ENCODE peak calls at places on chromosomes 7 and 10, in ten cellular contexts. P, Z, M, L, W, J, Q, O, X and G are unnamed samples.

GRCh38 chr7:29622335-29623265 is 59.0 kb downstream of the PRR15 start:
- DNase-seq in P (peak), Z (peak), M (no peak), L (no peak), W (no peak), J (peak), Q (no peak), O (peak), X (peak), G (no peak)

GRCh38 chr10:119817991-119818888 is 54.4 kb downstream of the MCMBP start:
- DNase-seq in P (no peak), Z (peak), M (no peak), L (peak), W (peak), J (no peak), Q (peak), O (peak), X (peak), G (peak)

GRCh38 chr7:70307544-70308106 is 709.4 kb downstream of the AUTS2 start:
- DNase-seq in P (no peak), Z (peak), M (no peak), L (no peak), W (no peak), J (no peak), Q (no peak), O (no peak), X (no peak), G (no peak)

GRCh38 chr7:18399624-18400235 is 95.8 kb upstream of the HDAC9 start:
- DNase-seq in P (peak), Z (no peak), M (no peak), L (no peak), W (no peak), J (no peak), Q (no peak), O (no peak), X (no peak), G (no peak)

GRCh38 chr10:118950190-118950658 is 79.3 kb upstream of the NANOS1 start:
- DNase-seq in P (peak), Z (peak), M (no peak), L (no peak), W (no peak), J (peak), Q (no peak), O (peak), X (no peak), G (no peak)

GRCh38 chr10:30365278-30365677 is 16.2 kb upstream of the MTPAP start:
- DNase-seq in P (peak), Z (no peak), M (no peak), L (no peak), W (no peak), J (peak), Q (no peak), O (no peak), X (no peak), G (no peak)

GRCh38 chr7:12741951-12742575 is 54.6 kb downstream of the ARL4A start:
- DNase-seq in P (peak), Z (no peak), M (no peak), L (no peak), W (no peak), J (no peak), Q (no peak), O (no peak), X (no peak), G (no peak)

GRCh38 chr10:47062801-47063200 is 151.6 kb downstream of the PTPN20 start:
- DNase-seq in P (peak), Z (peak), M (no peak), L (no peak), W (no peak), J (no peak), Q (peak), O (peak), X (no peak), G (no peak)

GRCh38 chr7:74656421-74656910 is 1.1 kb upstream of the GTF2I start:
- DNase-seq in P (peak), Z (peak), M (peak), L (peak), W (peak), J (peak), Q (peak), O (no peak), X (peak), G (peak)

GRCh38 chr10:8193546-8193945 is 139.1 kb downstream of the GATA3 start:
- DNase-seq in P (peak), Z (no peak), M (no peak), L (no peak), W (no peak), J (peak), Q (no peak), O (no peak), X (no peak), G (no peak)

GRCh38 chr7:107506683-107507339 is 37.0 kb downstream of the GPR22 start:
- DNase-seq in P (peak), Z (peak), M (no peak), L (peak), W (peak), J (peak), Q (peak), O (peak), X (peak), G (no peak)

GRCh38 chr7:2104107-2104710 is 128.5 kb downstream of the MAD1L1 start:
- DNase-seq in P (no peak), Z (peak), M (peak), L (peak), W (peak), J (no peak), Q (peak), O (peak), X (peak), G (peak)

GRCh38 chr10:11527068-11527467 is 84.4 kb downstream of the USP6NL start:
- DNase-seq in P (no peak), Z (no peak), M (no peak), L (no peak), W (no peak), J (no peak), Q (no peak), O (no peak), X (no peak), G (no peak)

GRCh38 chr10:71128311-71129010 is 83.9 kb upstream of the UNC5B start:
- DNase-seq in P (no peak), Z (peak), M (no peak), L (no peak), W (no peak), J (no peak), Q (no peak), O (no peak), X (no peak), G (peak)

GRCh38 chr10:1366811-1367425 is 310.7 kb downstream of the WDR37 start:
- DNase-seq in P (no peak), Z (no peak), M (no peak), L (no peak), W (no peak), J (no peak), Q (no peak), O (no peak), X (no peak), G (no peak)

GRCh38 chr7:51069411-51070083 is 247.1 kb downstream of the COBL start:
- DNase-seq in P (peak), Z (peak), M (no peak), L (no peak), W (no peak), J (peak), Q (no peak), O (no peak), X (no peak), G (no peak)

GRCh38 chr7:101201695-101202602 is 1.1 kb upstream of the MOGAT3 start:
- DNase-seq in P (no peak), Z (no peak), M (no peak), L (peak), W (no peak), J (no peak), Q (peak), O (no peak), X (no peak), G (no peak)

GRCh38 chr10:125256026-125256425 is 95.7 kb upstream of the CTBP2 start:
- DNase-seq in P (no peak), Z (no peak), M (no peak), L (no peak), W (no peak), J (no peak), Q (no peak), O (no peak), X (no peak), G (no peak)

GRCh38 chr7:128860158-128861073 is 2.2 kb upstream of the ATP6V1F start:
- DNase-seq in P (no peak), Z (peak), M (no peak), L (no peak), W (no peak), J (no peak), Q (no peak), O (peak), X (no peak), G (no peak)

GRCh38 chr10:125788156-125789034 is 12.8 kb upstream of the MMP21 start:
- DNase-seq in P (peak), Z (no peak), M (no peak), L (no peak), W (no peak), J (no peak), Q (no peak), O (no peak), X (no peak), G (no peak)

GRCh38 chr10:5486852-5487235 is 12.5 kb downstream of the CALML5 start:
- DNase-seq in P (no peak), Z (no peak), M (no peak), L (no peak), W (no peak), J (no peak), Q (no peak), O (no peak), X (no peak), G (no peak)

GRCh38 chr7:41156268-41156667 is 546.6 kb downstream of the INHBA start:
- DNase-seq in P (peak), Z (peak), M (no peak), L (no peak), W (no peak), J (peak), Q (no peak), O (peak), X (no peak), G (no peak)

GRCh38 chr7:46928719-46929118 is 653.2 kb downstream of the TNS3 start:
- DNase-seq in P (no peak), Z (no peak), M (no peak), L (no peak), W (no peak), J (no peak), Q (no peak), O (no peak), X (no peak), G (no peak)

GRCh38 chr7:118148930-118149329 is 35.0 kb upstream of the LSM8 start:
- DNase-seq in P (peak), Z (no peak), M (no peak), L (no peak), W (no peak), J (no peak), Q (no peak), O (peak), X (no peak), G (no peak)

GRCh38 chr7:15832996-15833395 is 146.5 kb upstream of the MEOX2 start:
- DNase-seq in P (peak), Z (peak), M (no peak), L (peak), W (peak), J (peak), Q (no peak), O (peak), X (no peak), G (peak)

GRCh38 chr7:154837622-154838021 is 165.3 kb downstream of the PAXIP1 start:
- DNase-seq in P (no peak), Z (no peak), M (no peak), L (no peak), W (no peak), J (no peak), Q (no peak), O (no peak), X (no peak), G (no peak)

GRCh38 chr7:154833839-154834238 is 169.1 kb downstream of the PAXIP1 start:
- DNase-seq in P (no peak), Z (no peak), M (no peak), L (no peak), W (no peak), J (no peak), Q (no peak), O (no peak), X (no peak), G (no peak)

GRCh38 chr7:154837087-154837486 is 165.8 kb downstream of the PAXIP1 start:
- DNase-seq in P (no peak), Z (no peak), M (no peak), L (no peak), W (no peak), J (no peak), Q (no peak), O (no peak), X (no peak), G (no peak)

GRCh38 chr7:154835924-154836529 is 166.9 kb downstream of the PAXIP1 start:
- DNase-seq in P (no peak), Z (no peak), M (no peak), L (no peak), W (no peak), J (no peak), Q (no peak), O (no peak), X (no peak), G (no peak)

GRCh38 chr7:154832557-154833138 is 170.3 kb downstream of the PAXIP1 start:
- DNase-seq in P (peak), Z (no peak), M (no peak), L (no peak), W (no peak), J (no peak), Q (no peak), O (no peak), X (no peak), G (no peak)
- TF ChIP-seq CTCF in P (peak), Z (no peak), M (no peak), L (no peak), W (no peak), J (peak), Q (no peak), O (no peak), X (no peak), G (no peak)

GRCh38 chr10:106401161-106401560 is 763.3 kb downstream of the SORCS1 start:
- DNase-seq in P (peak), Z (peak), M (no peak), L (no peak), W (no peak), J (no peak), Q (no peak), O (peak), X (no peak), G (no peak)
- TF ChIP-seq CTCF in P (peak), Z (peak), M (no peak), L (no peak), W (no peak), J (peak), Q (peak), O (peak), X (no peak), G (no peak)

GRCh38 chr10:124179308-124180043 is 86.1 kb upstream of the CHST15 start:
- DNase-seq in P (no peak), Z (no peak), M (no peak), L (no peak), W (no peak), J (no peak), Q (no peak), O (no peak), X (no peak), G (no peak)
- TF ChIP-seq CTCF in P (no peak), Z (no peak), M (no peak), L (no peak), W (no peak), J (no peak), Q (no peak), O (no peak), X (no peak), G (no peak)

DNA sequence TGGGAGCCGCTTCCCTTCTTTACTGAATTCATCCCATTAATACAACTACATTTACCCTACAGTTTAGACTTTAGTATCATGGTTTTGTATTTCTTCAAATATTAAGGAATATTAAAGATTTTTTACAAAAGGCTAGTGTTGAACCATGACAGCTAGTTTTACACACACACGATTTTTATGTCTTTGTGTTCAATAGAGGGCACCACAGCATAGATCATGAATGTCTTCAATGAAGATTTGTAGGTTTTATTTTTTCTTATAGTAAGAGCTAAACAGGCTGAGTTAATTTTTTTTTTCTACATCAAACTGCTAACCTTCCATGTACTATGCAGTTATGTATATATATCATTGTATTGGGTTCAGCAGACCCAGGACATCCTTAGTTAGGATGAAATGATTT is 76.9 kb downstream of the SNX10 start:
- DNase-seq in P (peak), Z (peak), M (no peak), L (no peak), W (no peak), J (no peak), Q (no peak), O (peak), X (no peak), G (no peak)
- TF ChIP-seq CTCF in P (peak), Z (peak), M (no peak), L (no peak), W (no peak), J (peak), Q (no peak), O (peak), X (no peak), G (no peak)

GRCh38 chr7:152882576-152883310 is 123.2 kb downstream of the ACTR3B start:
- DNase-seq in P (no peak), Z (no peak), M (no peak), L (no peak), W (no peak), J (no peak), Q (no peak), O (no peak), X (no peak), G (no peak)
- TF ChIP-seq CTCF in P (no peak), Z (no peak), M (no peak), L (no peak), W (no peak), J (no peak), Q (no peak), O (no peak), X (no peak), G (no peak)

DNA sequence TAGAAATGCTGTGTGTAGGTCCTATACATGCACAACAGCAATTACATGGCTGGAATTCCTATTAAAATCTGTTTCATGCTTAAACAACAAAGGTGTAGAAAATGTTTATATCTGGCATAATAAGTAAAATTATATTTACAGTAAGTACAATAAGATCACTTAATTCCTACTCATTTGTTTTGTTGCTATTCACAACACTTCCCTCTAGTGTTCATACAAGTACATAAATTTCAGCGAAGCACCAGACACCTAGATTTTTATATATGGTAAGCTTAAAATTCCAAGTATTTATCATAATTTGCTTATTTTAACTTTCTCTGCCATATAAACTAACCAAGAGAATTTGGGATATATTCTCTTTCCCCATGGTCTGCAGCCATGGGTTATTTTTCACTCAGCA is 51.8 kb upstream of the ANK3 start:
- DNase-seq in P (peak), Z (peak), M (no peak), L (no peak), W (no peak), J (no peak), Q (no peak), O (peak), X (no peak), G (no peak)
- TF ChIP-seq CTCF in P (peak), Z (peak), M (no peak), L (no peak), W (peak), J (peak), Q (no peak), O (peak), X (no peak), G (no peak)

GRCh38 chr7:43136064-43136463 is 23.6 kb downstream of the HECW1 start:
- DNase-seq in P (no peak), Z (no peak), M (no peak), L (no peak), W (no peak), J (no peak), Q (no peak), O (no peak), X (no peak), G (no peak)
- TF ChIP-seq CTCF in P (no peak), Z (no peak), M (no peak), L (no peak), W (no peak), J (no peak), Q (no peak), O (no peak), X (no peak), G (no peak)

GRCh38 chr10:80161321-80162084 is 29.0 kb downstream of the PLAC9 start:
- DNase-seq in P (peak), Z (no peak), M (no peak), L (no peak), W (no peak), J (no peak), Q (no peak), O (no peak), X (no peak), G (no peak)
- TF ChIP-seq CTCF in P (peak), Z (peak), M (no peak), L (no peak), W (no peak), J (no peak), Q (peak), O (peak), X (peak), G (no peak)